ENCODE peak calls at places on chromosomes 3 and 15, in eight cellular contexts. E is stimulated activated CD4-positive, alpha-beta T cell treated with anti-CD3 and anti-CD28 coated beads, Interleukin-12 subunit alpha, Interleukin-12 subunit beta, amount 100 ng/mL, for 4 hours; M is left lobe of liver; Q is cardiac muscle cell; B is T47D; Y is activated gamma-delta T cell treated with Interleukin-2 at 50 U/mL for 16 hours; I is heart right ventricle; F is dermis microvascular lymphatic vessel endothelial cell. W is an unnamed sample.

GRCh38 chr3:185382154-185382553 is 19.2 kb downstream of the MAP3K13 start:
- DNase-seq in E (no peak), M (no peak), Q (no peak), B (no peak), Y (no peak), I (no peak), F (no peak), W (no peak)

GRCh38 chr3:73727117-73727802 is 102.5 kb upstream of the PDZRN3 start:
- DNase-seq in E (no peak), M (no peak), Q (peak; percentile 94), B (no peak), Y (no peak), I (no peak), F (no peak), W (peak; percentile 2)

GRCh38 chr15:71997691-71998090 is 120.3 kb downstream of the MYO9A start:
- DNase-seq in E (no peak), M (no peak), Q (peak; percentile 25), B (no peak), Y (no peak), I (no peak), F (no peak), W (no peak)

GRCh38 chr15:89963301-89964288 is 37.5 kb upstream of the ZNF710 start:
- DNase-seq in E (no peak), M (no peak), Q (no peak), B (no peak), Y (no peak), I (no peak), F (no peak), W (no peak)

GRCh38 chr15:22871481-22872076 is 33.1 kb downstream of the NIPA2 start:
- DNase-seq in E (no peak), M (no peak), Q (no peak), B (no peak), Y (no peak), I (no peak), F (no peak), W (no peak)

GRCh38 chr3:123481071-123481470 is 32.2 kb upstream of the ADCY5 start:
- DNase-seq in E (no peak), M (no peak), Q (no peak), B (no peak), Y (no peak), I (no peak), F (no peak), W (no peak)

GRCh38 chr3:56704706-56705105 is 21.6 kb upstream of the TASOR start:
- DNase-seq in E (no peak), M (no peak), Q (no peak), B (no peak), Y (no peak), I (no peak), F (no peak), W (no peak)

GRCh38 chr3:195150194-195151118 is 120.5 kb downstream of the XXYLT1 start:
- DNase-seq in E (no peak), M (no peak), Q (peak; percentile 93), B (no peak), Y (peak; percentile 13), I (peak; percentile 77), F (peak; percentile 85), W (no peak)

GRCh38 chr3:182717216-182717615 is 76.1 kb upstream of the ATP11B start:
- DNase-seq in E (no peak), M (no peak), Q (no peak), B (peak; percentile 88), Y (no peak), I (no peak), F (no peak), W (no peak)

GRCh38 chr3:123618768-123619484 is 34.1 kb upstream of the HACD2 start:
- DNase-seq in E (no peak), M (no peak), Q (peak; percentile 91), B (no peak), Y (no peak), I (peak; percentile 73), F (no peak), W (no peak)

GRCh38 chr15:71093089-71094024 is 21.9 kb upstream of the THSD4 start:
- DNase-seq in E (no peak), M (no peak), Q (peak; percentile 30), B (peak; percentile 96), Y (no peak), I (no peak), F (peak; percentile 55), W (no peak)

GRCh38 chr3:88031543-88032148 is 27.2 kb downstream of the CGGBP1 start:
- DNase-seq in E (no peak), M (no peak), Q (peak; percentile 39), B (peak; percentile 2), Y (no peak), I (no peak), F (peak; percentile 35), W (no peak)

GRCh38 chr3:37029516-37030163 is 36.3 kb downstream of the MLH1 start:
- DNase-seq in E (no peak), M (no peak), Q (no peak), B (no peak), Y (no peak), I (no peak), F (no peak), W (no peak)

GRCh38 chr3:122564155-122564912 is at the start of the genes DTX3L and PARP9:
- DNase-seq in E (peak; percentile 64), M (peak; percentile 90), Q (peak; percentile 84), B (peak; percentile 80), Y (peak; percentile 67), I (peak; percentile 87), F (peak; percentile 67), W (peak; percentile 44)

GRCh38 chr3:119434703-119435102 is 28.7 kb downstream of the TMEM39A start:
- DNase-seq in E (no peak), M (no peak), Q (no peak), B (no peak), Y (no peak), I (no peak), F (no peak), W (no peak)

GRCh38 chr3:121477589-121477988 is 68.2 kb downstream of the POLQ start:
- DNase-seq in E (no peak), M (no peak), Q (peak; percentile 54), B (no peak), Y (no peak), I (no peak), F (no peak), W (no peak)

GRCh38 chr15:40756938-40757337 is 1.9 kb upstream of the RMDN3 start:
- DNase-seq in E (no peak), M (no peak), Q (no peak), B (no peak), Y (no peak), I (no peak), F (no peak), W (no peak)

GRCh38 chr3:53773586-53774368 is 72.4 kb downstream of the CHDH start:
- DNase-seq in E (no peak), M (no peak), Q (peak; percentile 89), B (no peak), Y (no peak), I (no peak), F (no peak), W (no peak)

GRCh38 chr3:190008432-190008831 is 112.3 kb downstream of the P3H2 start:
- DNase-seq in E (no peak), M (no peak), Q (no peak), B (no peak), Y (no peak), I (no peak), F (no peak), W (no peak)

GRCh38 chr15:35530698-35531097 is 15.3 kb downstream of the DPH6 start:
- DNase-seq in E (no peak), M (no peak), Q (no peak), B (no peak), Y (no peak), I (no peak), F (no peak), W (no peak)

GRCh38 chr3:196640501-196640968 is 1.0 kb downstream of the NRROS start:
- DNase-seq in E (no peak), M (no peak), Q (no peak), B (no peak), Y (no peak), I (no peak), F (no peak), W (no peak)

GRCh38 chr15:67943961-67944674 is 104.3 kb upstream of the RNU6-1 start:
- DNase-seq in E (no peak), M (no peak), Q (peak; percentile 61), B (no peak), Y (no peak), I (peak; percentile 40), F (no peak), W (no peak)

GRCh38 chr15:68303560-68304436 is 26.3 kb downstream of the FEM1B start:
- DNase-seq in E (no peak), M (peak; percentile 39), Q (no peak), B (no peak), Y (no peak), I (peak; percentile 5), F (no peak), W (no peak)

GRCh38 chr15:38691365-38691764 is 126.8 kb upstream of the RASGRP1 start:
- DNase-seq in E (no peak), M (no peak), Q (no peak), B (no peak), Y (no peak), I (no peak), F (no peak), W (no peak)

GRCh38 chr3:38519000-38519399 is 22.9 kb downstream of the EXOG start:
- DNase-seq in E (no peak), M (no peak), Q (no peak), B (no peak), Y (no peak), I (no peak), F (no peak), W (no peak)

GRCh38 chr3:37282996-37283395 is 108.6 kb upstream of the LRRFIP2 start:
- DNase-seq in E (no peak), M (no peak), Q (no peak), B (no peak), Y (no peak), I (no peak), F (no peak), W (no peak)

GRCh38 chr15:70214266-70214665 is 116.5 kb upstream of the TLE3 start:
- DNase-seq in E (no peak), M (no peak), Q (no peak), B (no peak), Y (no peak), I (no peak), F (no peak), W (no peak)

GRCh38 chr15:78761891-78762385 is 49.3 kb downstream of the ADAMTS7 start:
- DNase-seq in E (no peak), M (no peak), Q (no peak), B (no peak), Y (no peak), I (no peak), F (no peak), W (no peak)

GRCh38 chr15:50141856-50142255 is 22.8 kb upstream of the ATP8B4 start:
- DNase-seq in E (no peak), M (no peak), Q (no peak), B (no peak), Y (no peak), I (no peak), F (no peak), W (no peak)

GRCh38 chr3:36906504-36907149 is 38.2 kb downstream of the TRANK1 start:
- DNase-seq in E (no peak), M (no peak), Q (peak; percentile 81), B (no peak), Y (no peak), I (no peak), F (no peak), W (no peak)

GRCh38 chr15:44537728-44538240 is 837 bp downstream of the EIF3J start:
- DNase-seq in E (no peak), M (no peak), Q (no peak), B (peak; percentile 62), Y (no peak), I (no peak), F (peak; percentile 20), W (no peak)